ENCODE peak calls at places on chromosomes 3 and 15, in four cellular contexts. Y is prostate gland, P is neural crest cell, V is body of pancreas. Q is an unnamed sample.

GRCh38 chr3:179464296-179465092 is 13.2 kb upstream of the GNB4 start:
- DNase-seq in P (no peak), V (no peak), Y (peak; percentile 6), Q (no peak)

GRCh38 chr3:4819294-4819693 is 159.9 kb upstream of the BHLHE40 start:
- DNase-seq in P (no peak), Y (no peak), V (no peak), Q (no peak)

GRCh38 chr15:64991536-64992135 is 1.9 kb upstream of the SPG21 start:
- DNase-seq in Y (no peak), P (no peak), V (no peak), Q (no peak)

GRCh38 chr15:41934843-41935242 is 37.5 kb downstream of the EHD4 start:
- DNase-seq in V (peak; percentile 37), Y (no peak), P (no peak), Q (no peak)

GRCh38 chr15:90869601-90870353 is 1.4 kb downstream of the FURIN start:
- DNase-seq in Y (no peak), V (peak; percentile 53), P (peak; percentile 29), Q (peak; percentile 94)

GRCh38 chr3:115616461-115616860 is 6.8 kb upstream of the GAP43 start:
- DNase-seq in V (no peak), Y (no peak), P (no peak), Q (no peak)

GRCh38 chr3:141445990-141446389 is 40.8 kb upstream of the RASA2 start:
- DNase-seq in P (no peak), Y (no peak), V (no peak), Q (no peak)

GRCh38 chr3:43753743-43754142 is 63.0 kb downstream of the ABHD5 start:
- DNase-seq in Y (no peak), P (no peak), V (no peak), Q (peak; percentile 81)

GRCh38 chr15:60635507-60636352 is 156.8 kb upstream of the ICE2 start:
- DNase-seq in V (no peak), Y (no peak), P (no peak), Q (peak; percentile 23)

GRCh38 chr15:89647191-89647851 is 7.9 kb downstream of the KIF7 start:
- DNase-seq in V (peak; percentile 91), Y (peak; percentile 68), P (peak; percentile 93), Q (peak; percentile 54)

GRCh38 chr3:185983495-185984141 is 45.8 kb upstream of the TRA2B start:
- DNase-seq in V (peak; percentile 84), P (peak; percentile 84), Y (peak; percentile 66), Q (peak; percentile 64)

GRCh38 chr15:73946795-73947370 is 20.6 kb downstream of the LOXL1 start:
- DNase-seq in V (no peak), P (no peak), Y (no peak), Q (no peak)

GRCh38 chr15:79133309-79133708 is 42.7 kb upstream of the RASGRF1 start:
- DNase-seq in P (no peak), Y (no peak), V (no peak), Q (no peak)

GRCh38 chr3:142866841-142867631 is 21.8 kb downstream of the PCOLCE2 start:
- DNase-seq in V (peak; percentile 57), Y (no peak), P (no peak), Q (peak; percentile 18)

GRCh38 chr3:174620138-174620537 is 239.0 kb upstream of the NAALADL2 start:
- DNase-seq in V (no peak), Y (no peak), P (no peak), Q (peak; percentile 59)

GRCh38 chr3:143098032-143098764 is 21.4 kb upstream of the CHST2 start:
- DNase-seq in Y (no peak), V (no peak), P (no peak), Q (no peak)

GRCh38 chr3:171358171-171358890 is 101.9 kb downstream of the TNIK start:
- DNase-seq in Y (no peak), V (no peak), P (no peak), Q (no peak)

GRCh38 chr3:141797167-141797773 is 34.1 kb downstream of the GRK7 start:
- DNase-seq in Y (peak; percentile 59), P (peak; percentile 58), V (peak; percentile 32), Q (no peak)

GRCh38 chr15:82850242-82850591 is 40.8 kb downstream of the WHAMM start:
- DNase-seq in V (peak; percentile 53), Y (no peak), P (no peak), Q (no peak)

GRCh38 chr3:142027713-142028112 is 121.6 kb downstream of the TFDP2 start:
- DNase-seq in Y (peak; percentile 40), P (no peak), V (peak; percentile 50), Q (peak; percentile 16)

GRCh38 chr3:20076296-20076997 is 36.2 kb downstream of the KAT2B start:
- DNase-seq in V (no peak), P (no peak), Y (no peak), Q (no peak)

GRCh38 chr3:122890077-122890484 is 95.2 kb downstream of the SLC49A4 start:
- DNase-seq in Y (peak; percentile 46), P (no peak), V (peak; percentile 32), Q (no peak)

GRCh38 chr3:99319961-99320360 is 318.4 kb upstream of the COL8A1 start:
- DNase-seq in Y (no peak), V (no peak), P (no peak), Q (no peak)

GRCh38 chr3:193872265-193872753 is 263.6 kb upstream of the HES1 start:
- DNase-seq in P (no peak), Y (peak; percentile 79), V (peak; percentile 87), Q (peak; percentile 80)

GRCh38 chr3:174242311-174243041 is 616.7 kb upstream of the NAALADL2 start:
- DNase-seq in V (no peak), P (no peak), Y (no peak), Q (no peak)

GRCh38 chr3:54837964-54838363 is 89.9 kb downstream of the LRTM1 start:
- DNase-seq in V (no peak), Y (no peak), P (no peak), Q (peak; percentile 29)

GRCh38 chr3:151228291-151229125 is 25.5 kb upstream of the GPR171 start:
- DNase-seq in Y (no peak), V (no peak), P (no peak), Q (no peak)

GRCh38 chr15:22735781-22736180 is 50.7 kb upstream of the NIPA1 start:
- DNase-seq in V (no peak), P (no peak), Y (no peak), Q (no peak)

GRCh38 chr15:61169904-61170695 is 59.0 kb downstream of the RORA start:
- DNase-seq in P (no peak), V (no peak), Y (no peak), Q (no peak)

GRCh38 chr3:156554842-156555687 is at the start of gene SSR3:
- DNase-seq in V (peak; percentile 99), Y (peak; percentile 99), P (peak; percentile 94), Q (peak; percentile 99)

GRCh38 chr15:87572381-87572780 is 684.2 kb downstream of the NTRK3 start:
- DNase-seq in Y (no peak), P (no peak), V (no peak), Q (no peak)

GRCh38 chr3:99413504-99413903 is 224.9 kb upstream of the COL8A1 start:
- DNase-seq in Y (no peak), V (no peak), P (no peak), Q (no peak)